ENCODE peak calls at places on chromosomes 5 and 9, in six cellular contexts. X is mesendoderm, T is GM03348, M is esophagus squamous epithelium, F is mucosa of gallbladder, N is non-pigmented ciliary epithelial cell. W is an unnamed sample.
A peak's percentile ranks its signal among the peaks of the same experiment; 100 is the strongest.

GRCh38 chr9:4784403-4784802 is 8.3 kb upstream of the RCL1 start:
- DNase-seq in X (peak; percentile 7), T (no peak), M (no peak), F (no peak), N (no peak), W (no peak)

GRCh38 chr9:109487247-109487646 is 10.9 kb downstream of the PTPN3 start:
- DNase-seq in X (peak; percentile 41), T (no peak), M (no peak), F (no peak), N (no peak), W (no peak)

GRCh38 chr9:31104249-31104648 is 1280.2 kb upstream of the ACO1 start:
- DNase-seq in X (no peak), T (no peak), M (no peak), F (no peak), N (no peak), W (no peak)

GRCh38 chr5:63128018-63128417 is 549.4 kb downstream of the LRRC70 start:
- DNase-seq in X (no peak), T (no peak), M (no peak), F (no peak), N (no peak), W (no peak)

GRCh38 chr9:97848582-97849237 is 4.3 kb upstream of the FOXE1 start:
- DNase-seq in X (no peak), T (no peak), M (no peak), F (no peak), N (no peak), W (no peak)

GRCh38 chr5:126597156-126597555 is 2.1 kb upstream of the ALDH7A1 start:
- DNase-seq in X (no peak), T (peak; percentile 30), M (no peak), F (no peak), N (peak; percentile 63), W (no peak)

GRCh38 chr5:1800470-1801060 is 642 bp upstream of the NDUFS6 start:
- DNase-seq in X (peak; percentile 37), T (no peak), M (no peak), F (peak; percentile 14), N (no peak), W (no peak)

GRCh38 chr9:38008168-38009034 is 60.6 kb downstream of the SHB start:
- DNase-seq in X (peak; percentile 71), T (peak; percentile 86), M (no peak), F (peak; percentile 58), N (peak; percentile 75), W (no peak)

GRCh38 chr5:35145671-35146317 is 84.5 kb downstream of the PRLR start:
- DNase-seq in X (peak; percentile 23), T (no peak), M (no peak), F (no peak), N (no peak), W (no peak)

GRCh38 chr5:150325426-150325825 is 22.7 kb upstream of the ARSI start:
- DNase-seq in X (no peak), T (no peak), M (no peak), F (no peak), N (no peak), W (no peak)

GRCh38 chr5:111494350-111494999 is 17.9 kb downstream of the STARD4 start:
- DNase-seq in X (no peak), T (no peak), M (no peak), F (no peak), N (no peak), W (no peak)

GRCh38 chr9:113519401-113520108 is 56.0 kb downstream of the RGS3 start:
- DNase-seq in X (no peak), T (peak; percentile 24), M (no peak), F (peak; percentile 68), N (no peak), W (no peak)

GRCh38 chr5:170571331-170571731 is 67.5 kb downstream of the KCNIP1 start:
- DNase-seq in X (peak; percentile 40), T (peak; percentile 66), M (no peak), F (no peak), N (peak; percentile 28), W (peak; percentile 61)

GRCh38 chr5:109857405-109858031 is 167.8 kb downstream of the MAN2A1 start:
- DNase-seq in X (no peak), T (no peak), M (no peak), F (no peak), N (no peak), W (no peak)

GRCh38 chr5:113321266-113321665 is 113.5 kb downstream of the TSSK1B start:
- DNase-seq in X (peak; percentile 32), T (peak; percentile 21), M (no peak), F (no peak), N (no peak), W (no peak)

GRCh38 chr9:119526703-119527102 is 157.5 kb upstream of the BRINP1 start:
- DNase-seq in X (no peak), T (no peak), M (no peak), F (no peak), N (no peak), W (no peak)

GRCh38 chr9:33737811-33738606 is 57.4 kb upstream of the PRSS3 start:
- DNase-seq in X (peak; percentile 81), T (peak; percentile 55), M (no peak), F (peak; percentile 51), N (peak; percentile 18), W (peak; percentile 25)

GRCh38 chr9:129471201-129472019 is 149.5 kb downstream of the C9orf50 start:
- DNase-seq in X (no peak), T (no peak), M (no peak), F (no peak), N (no peak), W (no peak)

GRCh38 chr9:121581775-121582600 is 69.4 kb upstream of the DAB2IP start:
- DNase-seq in X (no peak), T (no peak), M (no peak), F (no peak), N (no peak), W (no peak)

GRCh38 chr5:113235884-113236283 is 198.9 kb downstream of the TSSK1B start:
- DNase-seq in X (peak; percentile 79), T (no peak), M (no peak), F (no peak), N (no peak), W (no peak)

GRCh38 chr9:120366646-120367019 is 213.3 kb downstream of the CDK5RAP2 start:
- DNase-seq in X (peak; percentile 95), T (peak; percentile 90), M (no peak), F (peak; percentile 40), N (peak; percentile 83), W (peak; percentile 56)

W was measured in retinal pigment epithelial cell.